ENCODE peak calls at places on chromosome 5, in four cellular contexts. C is A549, I is HepG2, P is K562. R is an unnamed sample.

GRCh38 chr5:179141867-179142266 is 81.7 kb downstream of the ZNF354C start:
- DNase-seq in C (no peak), I (no peak), P (no peak), R (no peak)

GRCh38 chr5:66757219-66757833 is 161.1 kb downstream of the MAST4 start:
- DNase-seq in C (peak; percentile 61), I (peak; percentile 20), P (peak; percentile 9), R (no peak)

GRCh38 chr5:179243333-179243732 is 101.9 kb downstream of the ADAMTS2 start:
- DNase-seq in C (no peak), I (no peak), P (no peak), R (no peak)

GRCh38 chr5:166488560-166488959 is 1802.9 kb upstream of the WWC1 start:
- DNase-seq in C (no peak), I (no peak), P (no peak), R (no peak)

GRCh38 chr5:1525624-1525985 is 1.8 kb upstream of the LPCAT1 start:
- DNase-seq in C (no peak), I (no peak), P (no peak), R (no peak)

GRCh38 chr5:52783226-52783959 is 4.3 kb upstream of the ITGA1 start:
- DNase-seq in C (no peak), I (no peak), P (no peak), R (no peak)

GRCh38 chr5:56247596-56247995 is 14.5 kb upstream of the ANKRD55 start:
- DNase-seq in C (no peak), I (no peak), P (no peak), R (no peak)

GRCh38 chr5:119036101-119036762 is 34.7 kb upstream of the DMXL1 start:
- DNase-seq in C (peak; percentile 55), I (no peak), P (peak; percentile 25), R (no peak)

GRCh38 chr5:95029569-95030366 is 255.1 kb downstream of the MCTP1 start:
- DNase-seq in C (no peak), I (no peak), P (no peak), R (peak; percentile 56)

GRCh38 chr5:23730023-23730422 is 222.6 kb downstream of the PRDM9 start:
- DNase-seq in C (no peak), I (no peak), P (no peak), R (no peak)

GRCh38 chr5:935510-936084 is 42.9 kb downstream of the TRIP13 start:
- DNase-seq in C (no peak), I (no peak), P (no peak), R (no peak)

GRCh38 chr5:91166040-91166807 is 216.9 kb downstream of the ARRDC3 start:
- DNase-seq in C (no peak), I (no peak), P (no peak), R (no peak)

GRCh38 chr5:89282832-89283510 is 400.0 kb upstream of the MEF2C start:
- DNase-seq in C (no peak), I (no peak), P (peak; percentile 14), R (no peak)

GRCh38 chr5:73947876-73948275 is 321.9 kb downstream of the ARHGEF28 start:
- DNase-seq in C (no peak), I (no peak), P (no peak), R (no peak)

GRCh38 chr5:52924458-52924857 is 64.7 kb upstream of the ITGA2 start:
- DNase-seq in C (no peak), I (no peak), P (no peak), R (no peak)

GRCh38 chr5:178361657-178362445 is 129.2 kb upstream of the PHYKPL start:
- DNase-seq in C (no peak), I (no peak), P (no peak), R (no peak)

GRCh38 chr5:544675-545330 is 20.6 kb upstream of the SLC9A3 start:
- DNase-seq in C (peak; percentile 32), I (no peak), P (no peak), R (no peak)

GRCh38 chr5:32174011-32174866 is at the start of gene GOLPH3:
- DNase-seq in C (peak; percentile 88), I (peak; percentile 81), P (peak; percentile 95), R (no peak)

GRCh38 chr5:129096382-129096991 is 1.9 kb downstream of the ISOC1 start:
- DNase-seq in C (peak; percentile 9), I (no peak), P (peak; percentile 30), R (no peak)

GRCh38 chr5:157778121-157778805 is 34.8 kb downstream of the LSM11 start:
- DNase-seq in C (no peak), I (peak; percentile 56), P (no peak), R (no peak)
- TF ChIP-seq USF2 in C (no peak), I (no peak), P (no peak), R (no peak)

GRCh38 chr5:14032944-14033343 is 88.5 kb upstream of the DNAH5 start:
- DNase-seq in C (peak; percentile 41), I (no peak), P (no peak), R (no peak)

GRCh38 chr5:14025566-14026276 is 81.2 kb upstream of the DNAH5 start:
- DNase-seq in C (no peak), I (no peak), P (no peak), R (no peak)

GRCh38 chr5:14028188-14028587 is 83.7 kb upstream of the DNAH5 start:
- DNase-seq in C (no peak), I (no peak), P (no peak), R (no peak)

GRCh38 chr5:14034991-14035390 is 90.5 kb upstream of the DNAH5 start:
- DNase-seq in C (no peak), I (no peak), P (no peak), R (no peak)

DNA sequence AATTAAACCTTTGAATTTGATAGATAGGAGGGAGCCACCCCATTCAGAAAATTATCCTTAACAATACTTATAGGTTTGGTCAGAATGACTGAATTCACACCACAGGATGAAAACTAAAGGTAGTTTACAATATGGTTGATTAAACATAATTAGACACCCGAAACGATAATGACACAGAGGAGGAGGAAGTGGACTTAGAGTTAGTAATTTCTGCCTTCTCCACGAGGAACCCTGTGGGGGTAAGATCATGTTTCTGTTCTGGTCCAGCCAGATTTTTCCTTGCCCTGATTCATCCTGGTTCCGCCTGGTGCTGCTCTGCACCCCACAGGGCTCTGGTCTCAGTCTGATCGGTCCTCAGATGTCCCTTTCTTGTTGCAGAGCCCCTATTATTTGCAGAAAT is 84.7 kb upstream of the DNAH5 start:
- DNase-seq in C (no peak), I (no peak), P (no peak), R (no peak)
- TF ChIP-seq POLR2AphosphoS2 in C (no peak), I (no peak), P (no peak), R (no peak)

GRCh38 chr5:147981074-147981473 is 74.7 kb upstream of the C5orf46 start:
- DNase-seq in C (no peak), I (no peak), P (no peak), R (no peak)

GRCh38 chr5:147985593-147985992 is 78.2 kb upstream of the SPINK5 start:
- DNase-seq in C (no peak), I (no peak), P (no peak), R (no peak)

DNA sequence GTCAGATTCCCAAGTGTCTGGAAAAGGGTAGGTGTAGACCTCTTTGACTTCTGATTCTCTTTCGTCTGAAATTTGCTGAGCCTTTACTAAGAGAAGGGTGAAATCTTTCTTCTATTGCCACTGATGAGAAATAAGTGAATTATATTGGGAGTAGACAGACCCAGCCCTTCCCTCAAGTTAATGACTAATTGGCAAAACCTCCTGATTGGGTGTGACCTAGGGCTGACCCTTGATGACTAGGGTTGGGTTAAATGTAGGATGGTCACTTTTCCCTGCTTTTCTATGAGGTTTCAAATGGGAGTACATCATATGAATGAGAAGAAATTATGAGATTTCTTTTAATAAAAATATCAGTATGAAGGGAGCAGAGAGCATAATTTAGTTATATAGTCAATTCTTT is 73.4 kb upstream of the C5orf46 start:
- DNase-seq in C (no peak), I (no peak), P (no peak), R (no peak)
- TF ChIP-seq MYC in C (no peak), I (no peak), P (no peak), R (no peak)

DNA sequence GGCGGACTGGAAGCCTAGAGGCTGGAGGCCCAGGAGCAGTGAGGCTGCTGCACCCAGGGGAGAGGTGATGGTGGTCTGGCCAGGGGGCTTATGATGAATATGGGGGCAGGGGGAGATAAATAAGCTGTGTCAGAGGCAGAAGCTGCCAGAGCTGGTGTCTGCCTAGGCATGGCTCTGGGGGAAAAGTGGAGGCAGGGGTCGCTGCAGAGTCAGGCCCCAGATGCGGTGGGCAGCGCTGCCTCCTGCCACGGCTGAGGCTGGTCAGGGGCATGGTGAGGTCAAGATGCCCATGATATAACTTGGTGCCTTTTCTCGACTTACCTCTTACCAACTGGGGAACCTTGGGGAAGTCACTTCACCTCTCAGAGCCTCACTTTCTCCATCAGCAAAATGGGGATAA is 51.1 kb downstream of the NSG2 start:
- DNase-seq in C (no peak), I (no peak), P (no peak), R (no peak)
- TF ChIP-seq USF2 in C (no peak), I (no peak), P (no peak), R (no peak)

GRCh38 chr5:54702470-54702869 is 184.9 kb downstream of the SNX18 start:
- DNase-seq in C (no peak), I (no peak), P (no peak), R (no peak)

GRCh38 chr5:54703568-54704255 is 186.2 kb downstream of the SNX18 start:
- DNase-seq in C (no peak), I (no peak), P (no peak), R (no peak)

GRCh38 chr5:54704341-54704740 is 186.8 kb downstream of the SNX18 start:
- DNase-seq in C (no peak), I (no peak), P (no peak), R (no peak)

GRCh38 chr5:54704825-54705224 is 187.3 kb downstream of the SNX18 start:
- DNase-seq in C (no peak), I (no peak), P (no peak), R (no peak)

GRCh38 chr5:54703091-54703490 is 185.5 kb downstream of the SNX18 start:
- DNase-seq in C (peak; percentile 23), I (no peak), P (no peak), R (no peak)
- TF ChIP-seq POLR2AphosphoS2 in C (no peak), I (no peak), P (no peak), R (no peak)

GRCh38 chr5:80672140-80672736 is 17.5 kb upstream of the DHFR start:
- DNase-seq in C (peak; percentile 79), I (peak; percentile 76), P (peak; percentile 56), R (peak; percentile 28)
- TF ChIP-seq MYC in C (no peak), I (no peak), P (no peak), R (no peak)

GRCh38 chr5:96243203-96243602 is 189.8 kb downstream of the PCSK1 start:
- DNase-seq in C (no peak), I (no peak), P (no peak), R (no peak)

GRCh38 chr5:96243862-96244261 is 189.2 kb downstream of the PCSK1 start:
- DNase-seq in C (no peak), I (no peak), P (no peak), R (no peak)

GRCh38 chr5:96242536-96242935 is 190.5 kb downstream of the PCSK1 start:
- DNase-seq in C (no peak), I (no peak), P (no peak), R (no peak)

GRCh38 chr5:96245401-96246091 is 187.5 kb downstream of the PCSK1 start:
- DNase-seq in C (peak; percentile 49), I (peak; percentile 93), P (no peak), R (no peak)

GRCh38 chr5:96244696-96245095 is 188.4 kb downstream of the PCSK1 start:
- DNase-seq in C (no peak), I (no peak), P (no peak), R (no peak)
- TF ChIP-seq USF2 in C (no peak), I (no peak), P (no peak), R (no peak)

R was measured in GM12878.